ENCODE peak calls at places on chromosomes 12 and 14, in seven cellular contexts. One of them, this sample, is unnamed.

GRCh38 chr12:50537538-50537919 is 32.7 kb downstream of the DIP2B start:
- DNase-seq in WTC11: no peak
- DNase-seq in mesothelial cell of epicardium: no peak
- DNase-seq in fibroblast of mammary gland: peak
- DNase-seq in lung: no peak
- DNase-seq in ascending aorta: no peak
- DNase-seq in astrocyte of the spinal cord: peak
- DNase-seq in this sample: no peak

GRCh38 chr14:94632305-94632590 is 20.1 kb downstream of the SERPINA3 start:
- DNase-seq in lung: no peak
- DNase-seq in ascending aorta: peak
- DNase-seq in fibroblast of mammary gland: no peak
- DNase-seq in WTC11: no peak
- DNase-seq in mesothelial cell of epicardium: no peak
- DNase-seq in astrocyte of the spinal cord: no peak
- DNase-seq in this sample: no peak

GRCh38 chr14:94571395-94571794 is 9.8 kb upstream of the SERPINA5 start:
- DNase-seq in WTC11: no peak
- DNase-seq in mesothelial cell of epicardium: no peak
- DNase-seq in ascending aorta: no peak
- DNase-seq in astrocyte of the spinal cord: peak
- DNase-seq in lung: no peak
- DNase-seq in fibroblast of mammary gland: peak
- DNase-seq in this sample: no peak

GRCh38 chr14:90489916-90490726 is 93.3 kb downstream of the CALM1 start:
- DNase-seq in astrocyte of the spinal cord: no peak
- DNase-seq in fibroblast of mammary gland: peak
- DNase-seq in ascending aorta: no peak
- DNase-seq in WTC11: no peak
- DNase-seq in lung: no peak
- DNase-seq in mesothelial cell of epicardium: no peak
- DNase-seq in this sample: no peak

GRCh38 chr12:57738661-57739237 is at the start of gene AGAP2:
- DNase-seq in mesothelial cell of epicardium: no peak
- DNase-seq in ascending aorta: no peak
- DNase-seq in WTC11: peak
- DNase-seq in astrocyte of the spinal cord: no peak
- DNase-seq in fibroblast of mammary gland: no peak
- DNase-seq in lung: no peak
- DNase-seq in this sample: no peak

GRCh38 chr14:76985540-76986260 is 42.8 kb downstream of the IRF2BPL start:
- DNase-seq in fibroblast of mammary gland: no peak
- DNase-seq in WTC11: no peak
- DNase-seq in lung: no peak
- DNase-seq in mesothelial cell of epicardium: no peak
- DNase-seq in astrocyte of the spinal cord: peak
- DNase-seq in ascending aorta: no peak
- DNase-seq in this sample: no peak

GRCh38 chr12:25705256-25705655 is 152.2 kb upstream of the LMNTD1 start:
- DNase-seq in ascending aorta: no peak
- DNase-seq in lung: no peak
- DNase-seq in astrocyte of the spinal cord: no peak
- DNase-seq in mesothelial cell of epicardium: no peak
- DNase-seq in fibroblast of mammary gland: no peak
- DNase-seq in WTC11: no peak
- DNase-seq in this sample: no peak

GRCh38 chr12:84036912-84037311 is 875.7 kb downstream of the SLC6A15 start:
- DNase-seq in ascending aorta: no peak
- DNase-seq in WTC11: no peak
- DNase-seq in astrocyte of the spinal cord: no peak
- DNase-seq in mesothelial cell of epicardium: no peak
- DNase-seq in lung: no peak
- DNase-seq in fibroblast of mammary gland: no peak
- DNase-seq in this sample: no peak

GRCh38 chr12:25500651-25501050 is 52.4 kb downstream of the LMNTD1 start:
- DNase-seq in fibroblast of mammary gland: no peak
- DNase-seq in mesothelial cell of epicardium: no peak
- DNase-seq in astrocyte of the spinal cord: no peak
- DNase-seq in lung: no peak
- DNase-seq in ascending aorta: no peak
- DNase-seq in WTC11: no peak
- DNase-seq in this sample: no peak

GRCh38 chr14:70254476-70254961 is 65.8 kb upstream of the SLC8A3 start:
- DNase-seq in lung: peak
- DNase-seq in ascending aorta: no peak
- DNase-seq in WTC11: peak
- DNase-seq in mesothelial cell of epicardium: peak
- DNase-seq in astrocyte of the spinal cord: peak
- DNase-seq in fibroblast of mammary gland: peak
- DNase-seq in this sample: peak

GRCh38 chr14:22159968-22160367 is 429.1 kb downstream of the DAD1 start:
- DNase-seq in fibroblast of mammary gland: no peak
- DNase-seq in WTC11: no peak
- DNase-seq in lung: no peak
- DNase-seq in astrocyte of the spinal cord: no peak
- DNase-seq in mesothelial cell of epicardium: no peak
- DNase-seq in ascending aorta: no peak
- DNase-seq in this sample: no peak

GRCh38 chr14:102928412-102929348 is 6.2 kb downstream of the AMN start:
- DNase-seq in lung: peak
- DNase-seq in fibroblast of mammary gland: no peak
- DNase-seq in WTC11: peak
- DNase-seq in astrocyte of the spinal cord: no peak
- DNase-seq in mesothelial cell of epicardium: peak
- DNase-seq in ascending aorta: peak
- DNase-seq in this sample: no peak

DNA sequence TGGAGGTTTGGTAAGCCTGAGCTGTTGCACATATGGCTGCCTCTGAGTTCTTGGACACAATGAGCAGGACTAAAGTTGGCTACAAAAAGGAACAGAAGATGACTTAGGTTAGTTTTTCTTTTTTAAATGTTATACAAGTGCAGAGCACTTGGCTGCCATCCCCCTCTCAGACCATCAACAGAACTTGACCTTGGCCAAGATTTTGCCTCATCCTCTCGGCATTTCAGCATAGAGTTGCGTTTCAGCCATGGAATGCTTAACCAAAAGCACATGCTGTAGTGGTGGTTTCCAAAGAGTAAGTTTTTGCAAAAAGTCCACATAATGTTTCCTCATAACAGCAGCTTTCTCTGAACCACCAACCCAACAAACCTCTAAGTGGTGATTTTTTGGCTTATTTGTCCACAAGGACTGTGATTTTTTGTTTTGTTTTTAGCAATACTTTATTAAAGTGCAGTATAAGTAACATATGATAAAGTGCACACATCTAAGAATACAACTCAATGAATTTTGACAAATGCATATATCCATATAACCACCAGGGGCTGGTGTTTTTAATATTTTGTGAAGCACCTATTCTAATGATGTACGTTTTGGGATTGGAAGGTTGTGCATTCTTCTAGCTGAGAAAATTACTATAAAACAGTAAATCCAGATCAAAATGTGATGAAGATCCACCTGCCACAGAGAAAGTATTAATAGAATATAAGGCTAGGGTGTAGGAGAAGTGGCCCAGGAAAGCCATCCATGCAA is 12.1 kb upstream of the GALNT16 start:
- DNase-seq in fibroblast of mammary gland: peak
- DNase-seq in astrocyte of the spinal cord: peak
- DNase-seq in lung: no peak
- DNase-seq in mesothelial cell of epicardium: no peak
- DNase-seq in ascending aorta: peak
- DNase-seq in WTC11: no peak
- DNase-seq in this sample: no peak
- TF ChIP-seq CTCF in fibroblast of mammary gland: peak
- TF ChIP-seq CTCF in astrocyte of the spinal cord: peak
- TF ChIP-seq CTCF in lung: no peak
- TF ChIP-seq CTCF in mesothelial cell of epicardium: peak
- TF ChIP-seq CTCF in ascending aorta: peak
- TF ChIP-seq CTCF in WTC11: no peak
- TF ChIP-seq CTCF in this sample: peak

DNA sequence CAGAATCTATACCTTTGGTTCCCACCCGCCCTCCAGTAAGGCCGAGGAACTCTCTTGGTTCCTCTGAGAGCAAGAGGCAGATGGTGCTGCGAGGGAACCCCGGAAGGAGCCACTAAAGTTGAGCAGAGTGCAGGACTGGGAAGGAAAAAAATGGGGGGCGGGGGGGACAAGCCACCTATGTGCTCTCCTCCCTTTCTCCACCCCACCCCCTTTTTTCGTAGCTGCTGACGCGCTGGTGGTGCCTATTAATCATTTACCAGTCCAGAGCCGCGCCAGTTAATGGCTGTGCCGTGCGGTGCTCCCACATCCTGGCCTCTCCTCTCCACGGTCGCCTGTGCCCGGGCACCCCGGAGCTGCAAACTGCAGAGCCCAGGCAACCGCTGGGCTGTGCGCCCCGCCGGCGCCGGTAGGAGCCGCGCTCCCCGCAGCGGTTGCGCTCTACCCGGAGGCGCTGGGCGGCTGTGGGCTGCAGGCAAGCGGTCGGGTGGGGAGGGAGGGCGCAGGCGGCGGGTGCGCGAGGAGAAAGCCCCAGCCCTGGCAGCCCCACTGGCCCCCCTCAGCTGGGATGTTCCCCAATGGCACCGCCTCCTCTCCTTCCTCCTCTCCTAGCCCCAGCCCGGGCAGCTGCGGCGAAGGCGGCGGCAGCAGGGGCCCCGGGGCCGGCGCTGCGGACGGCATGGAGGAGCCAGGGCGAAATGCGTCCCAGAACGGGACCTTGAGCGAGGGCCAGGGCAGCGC is 1.3 kb downstream of the SSTR1 start:
- DNase-seq in WTC11: peak
- DNase-seq in astrocyte of the spinal cord: peak
- DNase-seq in mesothelial cell of epicardium: peak
- DNase-seq in fibroblast of mammary gland: peak
- DNase-seq in ascending aorta: no peak
- DNase-seq in lung: no peak
- DNase-seq in this sample: no peak
- TF ChIP-seq CTCF in WTC11: no peak
- TF ChIP-seq CTCF in astrocyte of the spinal cord: peak
- TF ChIP-seq CTCF in mesothelial cell of epicardium: no peak
- TF ChIP-seq CTCF in fibroblast of mammary gland: no peak
- TF ChIP-seq CTCF in ascending aorta: peak
- TF ChIP-seq CTCF in lung: no peak
- TF ChIP-seq CTCF in this sample: no peak

DNA sequence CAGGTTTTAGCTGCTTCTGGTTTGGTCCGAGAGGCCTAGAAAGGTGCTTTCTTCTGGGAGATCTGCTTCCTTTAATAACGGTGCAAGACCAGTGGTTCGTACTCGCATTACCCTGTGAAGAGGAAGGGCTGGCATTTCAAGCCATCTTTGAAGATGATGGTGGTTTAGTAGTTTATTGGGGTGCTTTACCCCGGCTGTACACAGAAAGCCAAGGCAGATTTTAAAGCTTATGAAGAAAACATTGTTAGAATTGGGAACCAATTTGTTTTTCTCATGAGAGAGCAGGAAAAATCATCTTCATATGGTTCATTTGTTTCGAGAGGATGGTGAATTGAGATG is 3.6 kb downstream of the CCND2 start:
- DNase-seq in fibroblast of mammary gland: no peak
- DNase-seq in ascending aorta: no peak
- DNase-seq in astrocyte of the spinal cord: no peak
- DNase-seq in lung: no peak
- DNase-seq in mesothelial cell of epicardium: no peak
- DNase-seq in WTC11: no peak
- DNase-seq in this sample: no peak
- TF ChIP-seq CTCF in fibroblast of mammary gland: no peak
- TF ChIP-seq CTCF in ascending aorta: no peak
- TF ChIP-seq CTCF in astrocyte of the spinal cord: no peak
- TF ChIP-seq CTCF in lung: no peak
- TF ChIP-seq CTCF in mesothelial cell of epicardium: peak
- TF ChIP-seq CTCF in WTC11: no peak
- TF ChIP-seq CTCF in this sample: no peak

GRCh38 chr14:80979951-80980350 is 24.5 kb downstream of the TSHR start:
- DNase-seq in ascending aorta: no peak
- DNase-seq in mesothelial cell of epicardium: no peak
- DNase-seq in astrocyte of the spinal cord: no peak
- DNase-seq in fibroblast of mammary gland: no peak
- DNase-seq in WTC11: no peak
- DNase-seq in lung: no peak
- DNase-seq in this sample: no peak

GRCh38 chr14:80974338-80975078 is 19.1 kb downstream of the TSHR start:
- DNase-seq in mesothelial cell of epicardium: no peak
- DNase-seq in fibroblast of mammary gland: peak
- DNase-seq in WTC11: no peak
- DNase-seq in lung: no peak
- DNase-seq in ascending aorta: no peak
- DNase-seq in astrocyte of the spinal cord: peak
- DNase-seq in this sample: no peak

GRCh38 chr14:80978403-80978802 is 23.0 kb downstream of the TSHR start:
- DNase-seq in astrocyte of the spinal cord: no peak
- DNase-seq in lung: no peak
- DNase-seq in ascending aorta: no peak
- DNase-seq in WTC11: no peak
- DNase-seq in mesothelial cell of epicardium: no peak
- DNase-seq in fibroblast of mammary gland: no peak
- DNase-seq in this sample: no peak

GRCh38 chr14:80973918-80974317 is 18.5 kb downstream of the TSHR start:
- DNase-seq in WTC11: no peak
- DNase-seq in lung: no peak
- DNase-seq in astrocyte of the spinal cord: peak
- DNase-seq in fibroblast of mammary gland: peak
- DNase-seq in mesothelial cell of epicardium: no peak
- DNase-seq in ascending aorta: no peak
- DNase-seq in this sample: no peak

DNA sequence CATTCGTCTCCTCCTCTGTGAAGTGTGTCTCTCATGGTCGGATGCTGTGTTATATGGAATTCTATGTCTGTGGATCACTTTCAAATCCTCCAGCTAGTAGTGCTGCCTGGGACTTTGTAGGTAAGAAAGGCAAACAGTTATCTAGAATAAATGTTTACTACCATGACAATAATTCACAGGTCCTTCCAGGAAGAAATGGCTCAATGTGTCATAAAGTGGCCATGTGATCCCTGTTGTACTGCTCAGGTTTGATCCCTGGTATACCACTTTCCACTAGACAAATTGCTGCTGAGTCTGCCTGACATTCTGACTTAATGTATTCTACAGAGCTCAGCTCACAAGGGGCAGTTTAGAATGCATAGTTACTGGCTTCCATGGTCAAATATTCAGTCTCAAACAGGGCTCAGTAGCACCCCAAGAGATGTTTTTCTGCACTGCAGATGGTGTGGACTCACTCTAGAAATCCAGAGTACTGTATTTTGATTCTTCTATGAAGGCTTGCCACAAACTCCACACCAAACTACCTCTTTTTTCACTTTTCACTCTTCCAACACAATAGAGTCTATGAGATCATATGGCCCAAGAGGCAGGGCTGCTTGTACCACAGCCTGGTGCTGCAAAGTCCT is 21.8 kb downstream of the TSHR start:
- DNase-seq in ascending aorta: no peak
- DNase-seq in mesothelial cell of epicardium: no peak
- DNase-seq in astrocyte of the spinal cord: no peak
- DNase-seq in lung: no peak
- DNase-seq in fibroblast of mammary gland: no peak
- DNase-seq in WTC11: no peak
- DNase-seq in this sample: no peak
- TF ChIP-seq CTCF in ascending aorta: no peak
- TF ChIP-seq CTCF in mesothelial cell of epicardium: no peak
- TF ChIP-seq CTCF in astrocyte of the spinal cord: peak
- TF ChIP-seq CTCF in lung: no peak
- TF ChIP-seq CTCF in fibroblast of mammary gland: peak
- TF ChIP-seq CTCF in WTC11: no peak
- TF ChIP-seq CTCF in this sample: no peak

GRCh38 chr12:132075026-132075713 is 68.9 kb downstream of the DDX51 start:
- DNase-seq in astrocyte of the spinal cord: no peak
- DNase-seq in WTC11: peak
- DNase-seq in fibroblast of mammary gland: no peak
- DNase-seq in lung: no peak
- DNase-seq in ascending aorta: no peak
- DNase-seq in mesothelial cell of epicardium: no peak
- DNase-seq in this sample: no peak
- TF ChIP-seq CTCF in astrocyte of the spinal cord: peak
- TF ChIP-seq CTCF in WTC11: peak
- TF ChIP-seq CTCF in fibroblast of mammary gland: peak
- TF ChIP-seq CTCF in lung: no peak
- TF ChIP-seq CTCF in ascending aorta: no peak
- TF ChIP-seq CTCF in mesothelial cell of epicardium: no peak
- TF ChIP-seq CTCF in this sample: no peak